ENCODE peak calls at places on chromosome 22, in seven cellular contexts. K is SW480; F is germinal center; C is M059J; U is fibroblast of lung; R is dorsolateral prefrontal cortex; G is effector memory CD8-positive, alpha-beta T cell. V is an unnamed sample.
A peak's percentile ranks its signal among the peaks of the same experiment; 100 is the strongest.

GRCh38 chr22:39169797-39170466 is 17.5 kb upstream of the CBX7 start:
- DNase-seq in K (no peak), F (no peak), C (no peak), U (no peak), R (no peak), G (no peak), V (no peak)

GRCh38 chr22:36922752-36923457 is 9.5 kb downstream of the CSF2RB start:
- DNase-seq in K (no peak), F (no peak), C (no peak), U (no peak), R (no peak), G (no peak), V (no peak)

GRCh38 chr22:46734830-46735453 is 3.1 kb downstream of the CERK start:
- DNase-seq in K (no peak), F (peak; percentile 84), C (no peak), U (no peak), R (no peak), G (peak; percentile 77), V (no peak)

GRCh38 chr22:46007003-46007847 is 30.3 kb upstream of the WNT7B start:
- DNase-seq in K (peak; percentile 84), F (no peak), C (peak; percentile 92), U (peak; percentile 88), R (no peak), G (no peak), V (peak; percentile 86)

GRCh38 chr22:30036656-30037055 is 43.6 kb upstream of the HORMAD2 start:
- DNase-seq in K (peak; percentile 42), F (no peak), C (peak; percentile 32), U (peak; percentile 34), R (no peak), G (no peak), V (no peak)

GRCh38 chr22:25365491-25366261 is 146.2 kb downstream of the CRYBB2 start:
- DNase-seq in K (no peak), F (no peak), C (no peak), U (no peak), R (no peak), G (no peak), V (no peak)

GRCh38 chr22:20064140-20064480 is 15.9 kb upstream of the DGCR8 start:
- DNase-seq in K (no peak), F (no peak), C (no peak), U (no peak), R (no peak), G (no peak), V (no peak)

GRCh38 chr22:35914665-35915476 is 113.8 kb downstream of the RBFOX2 start:
- DNase-seq in K (peak; percentile 83), F (no peak), C (peak; percentile 93), U (peak; percentile 90), R (peak; percentile 61), G (no peak), V (peak; percentile 92)

GRCh38 chr22:37508431-37508963 is 10.7 kb downstream of the CARD10 start:
- DNase-seq in K (no peak), F (no peak), C (no peak), U (no peak), R (no peak), G (no peak), V (no peak)

GRCh38 chr22:19097518-19097917 is 24.7 kb downstream of the DGCR2 start:
- DNase-seq in K (no peak), F (no peak), C (no peak), U (no peak), R (no peak), G (no peak), V (no peak)

GRCh38 chr22:32352681-32353080 is 5.0 kb upstream of the RFPL3 start:
- DNase-seq in K (no peak), F (no peak), C (no peak), U (no peak), R (no peak), G (no peak), V (no peak)

GRCh38 chr22:47550524-47551437 is 788.3 kb downstream of the TBC1D22A start:
- DNase-seq in K (no peak), F (no peak), C (no peak), U (no peak), R (no peak), G (no peak), V (no peak)

GRCh38 chr22:16961477-16962186 is 46.4 kb downstream of the GAB4 start:
- DNase-seq in K (no peak), F (peak; percentile 1), C (no peak), U (no peak), R (no peak), G (no peak), V (no peak)

GRCh38 chr22:33513388-33514336 is 406.6 kb downstream of the LARGE1 start:
- DNase-seq in K (no peak), F (no peak), C (no peak), U (peak; percentile 16), R (no peak), G (no peak), V (peak; percentile 45)

GRCh38 chr22:24429411-24430365 is 2.3 kb downstream of the ADORA2A start:
- DNase-seq in K (no peak), F (no peak), C (peak; percentile 78), U (peak; percentile 43), R (no peak), G (peak; percentile 24), V (no peak)

GRCh38 chr22:36369922-36370781 is 17.6 kb downstream of the MYH9 start:
- DNase-seq in K (peak; percentile 61), F (peak; percentile 42), C (peak; percentile 62), U (peak; percentile 63), R (no peak), G (no peak), V (peak; percentile 70)

GRCh38 chr22:40533712-40534378 is 102.7 kb downstream of the MRTFA start:
- DNase-seq in K (peak; percentile 18), F (peak; percentile 65), C (peak; percentile 83), U (peak; percentile 84), R (no peak), G (peak; percentile 48), V (peak; percentile 74)

GRCh38 chr22:22386602-22387385 is 121.7 kb downstream of the ZNF280B start:
- DNase-seq in K (no peak), F (no peak), C (no peak), U (no peak), R (no peak), G (no peak), V (no peak)

GRCh38 chr22:28231423-28231822 is 312.4 kb upstream of the PITPNB start:
- DNase-seq in K (peak; percentile 7), F (no peak), C (peak; percentile 34), U (peak; percentile 83), R (no peak), G (no peak), V (peak; percentile 41)

GRCh38 chr22:47030881-47031627 is 268.6 kb downstream of the TBC1D22A start:
- DNase-seq in K (peak; percentile 80), F (no peak), C (no peak), U (no peak), R (peak; percentile 26), G (no peak), V (no peak)

GRCh38 chr22:37777122-37777687 is 30.5 kb upstream of the GCAT start:
- DNase-seq in K (peak; percentile 94), F (peak; percentile 65), C (peak; percentile 95), U (peak; percentile 91), R (no peak), G (no peak), V (peak; percentile 40)

GRCh38 chr22:46031965-46032851 is 55.2 kb upstream of the WNT7B start:
- DNase-seq in K (no peak), F (no peak), C (no peak), U (no peak), R (peak; percentile 25), G (no peak), V (no peak)

GRCh38 chr22:42396621-42397331 is 35.4 kb downstream of the NFAM1 start:
- DNase-seq in K (peak; percentile 50), F (peak; percentile 67), C (peak; percentile 31), U (no peak), R (no peak), G (no peak), V (no peak)

GRCh38 chr22:30195245-30196140 is 51.1 kb downstream of the LIF start:
- DNase-seq in K (no peak), F (no peak), C (peak; percentile 59), U (peak; percentile 45), R (no peak), G (no peak), V (peak; percentile 36)

GRCh38 chr22:35292786-35293185 is 6.9 kb upstream of the TOM1 start:
- DNase-seq in K (no peak), F (no peak), C (no peak), U (no peak), R (no peak), G (no peak), V (no peak)

GRCh38 chr22:35140879-35141745 is 75.2 kb downstream of the ISX start:
- DNase-seq in K (no peak), F (no peak), C (peak; percentile 87), U (no peak), R (no peak), G (no peak), V (no peak)

GRCh38 chr22:46693634-46694422 is 44.2 kb downstream of the CERK start:
- DNase-seq in K (no peak), F (no peak), C (no peak), U (no peak), R (no peak), G (no peak), V (no peak)

GRCh38 chr22:37996515-37997246 is 12.3 kb upstream of the SOX10 start:
- DNase-seq in K (no peak), F (no peak), C (no peak), U (no peak), R (no peak), G (no peak), V (no peak)

GRCh38 chr22:35835998-35836691 is 118.5 kb downstream of the APOL5 start:
- DNase-seq in K (peak; percentile 91), F (no peak), C (peak; percentile 88), U (peak; percentile 93), R (peak; percentile 44), G (no peak), V (peak; percentile 90)

GRCh38 chr22:45441158-45441557 is 27.7 kb downstream of the RIBC2 start:
- DNase-seq in K (peak; percentile 78), F (peak; percentile 14), C (peak; percentile 59), U (peak; percentile 51), R (peak; percentile 42), G (no peak), V (peak; percentile 74)

GRCh38 chr22:24134090-24134846 is 47.0 kb upstream of the SUSD2 start:
- DNase-seq in K (no peak), F (peak; percentile 39), C (no peak), U (peak; percentile 36), R (peak; percentile 92), G (peak; percentile 73), V (no peak)

GRCh38 chr22:44775862-44776261 is 23.5 kb downstream of the ARHGAP8 start:
- DNase-seq in K (no peak), F (no peak), C (no peak), U (no peak), R (no peak), G (no peak), V (no peak)

GRCh38 chr22:40323681-40324083 is 22.6 kb upstream of the ADSL start:
- DNase-seq in K (no peak), F (no peak), C (no peak), U (no peak), R (no peak), G (no peak), V (no peak)

GRCh38 chr22:24986816-24987215 is 34.3 kb downstream of the KIAA1671 start:
- DNase-seq in K (peak; percentile 40), F (no peak), C (no peak), U (no peak), R (no peak), G (no peak), V (no peak)

GRCh38 chr22:31588970-31589675 is 72.9 kb downstream of the PISD start:
- DNase-seq in K (peak; percentile 17), F (no peak), C (no peak), U (no peak), R (no peak), G (no peak), V (no peak)

GRCh38 chr22:46192210-46192993 is 42.1 kb downstream of the PPARA start:
- DNase-seq in K (no peak), F (no peak), C (no peak), U (no peak), R (no peak), G (no peak), V (no peak)

GRCh38 chr22:27616033-27616432 is 185.5 kb downstream of the MN1 start:
- DNase-seq in K (no peak), F (no peak), C (no peak), U (no peak), R (no peak), G (no peak), V (no peak)

GRCh38 chr22:48335442-48336139 is 1492.1 kb downstream of the BRD1 start:
- DNase-seq in K (no peak), F (no peak), C (peak; percentile 0), U (no peak), R (no peak), G (no peak), V (no peak)

V was measured in fibroblast of pulmonary artery.